ENCODE peak calls at places on chromosome 21, in five cellular contexts. W is T follicular helper cell; Z is stimulated activated CD8-positive, alpha-beta memory T cell treated with anti-CD3 and anti-CD28 coated beads, Interleukin-15, amount 100 ng/mL, for 1 hour; S is stimulated activated naive CD4-positive, alpha-beta T cell treated with Interleukin-2 at 50 U/mL for 16 hours; B is SK-N-MC. O is an unnamed sample.

GRCh38 chr21:39373634-39374033 is 24.7 kb upstream of the HMGN1 start:
- DNase-seq in W (no peak), Z (no peak), S (no peak), B (no peak), O (no peak)

GRCh38 chr21:15192243-15192642 is 127.4 kb upstream of the NRIP1 start:
- DNase-seq in W (no peak), Z (no peak), S (no peak), B (no peak), O (no peak)

GRCh38 chr21:14070049-14070893 is 140.5 kb downstream of the LIPI start:
- DNase-seq in W (no peak), Z (no peak), S (no peak), B (no peak), O (no peak)

GRCh38 chr21:38825901-38826300 is 20.2 kb downstream of the ETS2 start:
- DNase-seq in W (no peak), Z (no peak), S (no peak), B (no peak), O (no peak)

GRCh38 chr21:45209685-45210284 is 77.9 kb downstream of the POFUT2 start:
- DNase-seq in W (no peak), Z (no peak), S (no peak), B (no peak), O (no peak)

GRCh38 chr21:36211660-36212512 is 55.3 kb downstream of the DOP1B start:
- DNase-seq in W (no peak), Z (no peak), S (no peak), B (no peak), O (no peak)

GRCh38 chr21:42120056-42120903 is 49.2 kb downstream of the UMODL1 start:
- DNase-seq in W (no peak), Z (no peak), S (no peak), B (no peak), O (no peak)

GRCh38 chr21:44571844-44572782 is 1.4 kb upstream of the KRTAP10-4 start:
- DNase-seq in W (no peak), Z (no peak), S (no peak), B (no peak), O (no peak)

GRCh38 chr21:34544032-34544496 is 32.1 kb upstream of the KCNE1 start:
- DNase-seq in W (peak), Z (no peak), S (peak), B (peak), O (no peak)

GRCh38 chr21:46205121-46205520 is 20.9 kb upstream of the SPATC1L start:
- DNase-seq in W (no peak), Z (no peak), S (no peak), B (no peak), O (no peak)

GRCh38 chr21:14888202-14888601 is 176.6 kb downstream of the NRIP1 start:
- DNase-seq in W (no peak), Z (no peak), S (no peak), B (no peak), O (no peak)

GRCh38 chr21:35953570-35953969 is 106.8 kb downstream of the SETD4 start:
- DNase-seq in W (no peak), Z (no peak), S (no peak), B (no peak), O (no peak)

GRCh38 chr21:41142051-41142795 is 25.7 kb upstream of the BACE2 start:
- DNase-seq in W (no peak), Z (no peak), S (no peak), B (no peak), O (no peak)

GRCh38 chr21:36005018-36005417 is 55.3 kb downstream of the SETD4 start:
- DNase-seq in W (no peak), Z (no peak), S (no peak), B (no peak), O (no peak)

GRCh38 chr21:37371041-37371397 is 4.4 kb downstream of the DYRK1A start:
- DNase-seq in W (no peak), Z (no peak), S (no peak), B (no peak), O (no peak)

GRCh38 chr21:17512245-17513213 is at the start of gene CXADR:
- DNase-seq in W (peak), Z (peak), S (peak), B (no peak), O (peak)

GRCh38 chr21:38815060-38815405 is 9.3 kb downstream of the ETS2 start:
- DNase-seq in W (no peak), Z (no peak), S (no peak), B (no peak), O (no peak)

GRCh38 chr21:44748621-44749020 is 37.2 kb upstream of the TSPEAR start:
- DNase-seq in W (no peak), Z (no peak), S (no peak), B (no peak), O (no peak)

GRCh38 chr21:42392731-42393442 is 3.0 kb downstream of the TMPRSS3 start:
- DNase-seq in W (no peak), Z (no peak), S (no peak), B (no peak), O (no peak)

GRCh38 chr21:43209575-43210453 is 41.0 kb downstream of the CRYAA start:
- DNase-seq in W (no peak), Z (no peak), S (no peak), B (no peak), O (no peak)

GRCh38 chr21:36422279-36423098 is 37.3 kb downstream of the CHAF1B start:
- DNase-seq in W (no peak), Z (no peak), S (no peak), B (peak), O (no peak)